ENCODE peak calls at places on chromosomes 2 and 18, in five cellular contexts. One of them, this sample, is unnamed.

GRCh38 chr2:195543902-195544894 is 112.8 kb upstream of the SLC39A10 start:
- DNase-seq in A549: peak
- DNase-seq in H1: no peak
- DNase-seq in K562: no peak
- DNase-seq in HepG2: peak
- DNase-seq in this sample: no peak

GRCh38 chr2:97654791-97655190 is 8.9 kb downstream of the COX5B start:
- DNase-seq in A549: no peak
- DNase-seq in H1: no peak
- DNase-seq in K562: no peak
- DNase-seq in HepG2: no peak
- DNase-seq in this sample: no peak

GRCh38 chr2:20447437-20448245 is 767 bp downstream of the RHOB start:
- DNase-seq in A549: no peak
- DNase-seq in H1: no peak
- DNase-seq in K562: no peak
- DNase-seq in HepG2: no peak
- DNase-seq in this sample: no peak

GRCh38 chr18:24015897-24016631 is 1.5 kb downstream of the TTC39C start:
- DNase-seq in A549: no peak
- DNase-seq in H1: no peak
- DNase-seq in K562: no peak
- DNase-seq in HepG2: no peak
- DNase-seq in this sample: no peak

GRCh38 chr2:216287251-216287650 is 85.0 kb downstream of the MARCHF4 start:
- DNase-seq in A549: no peak
- DNase-seq in H1: no peak
- DNase-seq in K562: no peak
- DNase-seq in HepG2: peak
- DNase-seq in this sample: no peak

GRCh38 chr2:135149251-135149650 is 97.2 kb downstream of the RAB3GAP1 start:
- DNase-seq in A549: no peak
- DNase-seq in H1: no peak
- DNase-seq in K562: no peak
- DNase-seq in HepG2: peak
- DNase-seq in this sample: no peak

GRCh38 chr18:2853926-2854664 is 7.3 kb downstream of the EMILIN2 start:
- DNase-seq in A549: no peak
- DNase-seq in H1: no peak
- DNase-seq in K562: peak
- DNase-seq in HepG2: no peak
- DNase-seq in this sample: no peak

GRCh38 chr2:26864226-26864625 is 16.3 kb downstream of the DPYSL5 start:
- DNase-seq in A549: no peak
- DNase-seq in H1: no peak
- DNase-seq in K562: no peak
- DNase-seq in HepG2: no peak
- DNase-seq in this sample: no peak

GRCh38 chr2:15588329-15588919 is 3.2 kb upstream of the DDX1 start:
- DNase-seq in A549: peak
- DNase-seq in H1: peak
- DNase-seq in K562: peak
- DNase-seq in HepG2: peak
- DNase-seq in this sample: no peak

GRCh38 chr18:23470620-23471387 is 17.7 kb downstream of the RIOK3 start:
- DNase-seq in A549: no peak
- DNase-seq in H1: no peak
- DNase-seq in K562: no peak
- DNase-seq in HepG2: no peak
- DNase-seq in this sample: no peak

GRCh38 chr2:240777416-240778212 is 42.4 kb downstream of the KIF1A start:
- DNase-seq in A549: no peak
- DNase-seq in H1: no peak
- DNase-seq in K562: no peak
- DNase-seq in HepG2: no peak
- DNase-seq in this sample: no peak

GRCh38 chr2:10957396-10957795 is 45.7 kb downstream of the KCNF1 start:
- DNase-seq in A549: no peak
- DNase-seq in H1: no peak
- DNase-seq in K562: no peak
- DNase-seq in HepG2: no peak
- DNase-seq in this sample: no peak

GRCh38 chr2:99421469-99421868 is 68.3 kb downstream of the REV1 start:
- DNase-seq in A549: no peak
- DNase-seq in H1: no peak
- DNase-seq in K562: no peak
- DNase-seq in HepG2: no peak
- DNase-seq in this sample: no peak

GRCh38 chr2:189700681-189701080 is 26.2 kb downstream of the ANKAR start:
- DNase-seq in A549: no peak
- DNase-seq in H1: no peak
- DNase-seq in K562: no peak
- DNase-seq in HepG2: no peak
- DNase-seq in this sample: no peak

GRCh38 chr2:189702071-189702470 is 27.6 kb downstream of the ANKAR start:
- DNase-seq in A549: no peak
- DNase-seq in H1: no peak
- DNase-seq in K562: no peak
- DNase-seq in HepG2: peak
- DNase-seq in this sample: no peak

GRCh38 chr2:189696223-189696622 is 21.8 kb downstream of the ANKAR start:
- DNase-seq in A549: no peak
- DNase-seq in H1: no peak
- DNase-seq in K562: no peak
- DNase-seq in HepG2: no peak
- DNase-seq in this sample: no peak

DNA sequence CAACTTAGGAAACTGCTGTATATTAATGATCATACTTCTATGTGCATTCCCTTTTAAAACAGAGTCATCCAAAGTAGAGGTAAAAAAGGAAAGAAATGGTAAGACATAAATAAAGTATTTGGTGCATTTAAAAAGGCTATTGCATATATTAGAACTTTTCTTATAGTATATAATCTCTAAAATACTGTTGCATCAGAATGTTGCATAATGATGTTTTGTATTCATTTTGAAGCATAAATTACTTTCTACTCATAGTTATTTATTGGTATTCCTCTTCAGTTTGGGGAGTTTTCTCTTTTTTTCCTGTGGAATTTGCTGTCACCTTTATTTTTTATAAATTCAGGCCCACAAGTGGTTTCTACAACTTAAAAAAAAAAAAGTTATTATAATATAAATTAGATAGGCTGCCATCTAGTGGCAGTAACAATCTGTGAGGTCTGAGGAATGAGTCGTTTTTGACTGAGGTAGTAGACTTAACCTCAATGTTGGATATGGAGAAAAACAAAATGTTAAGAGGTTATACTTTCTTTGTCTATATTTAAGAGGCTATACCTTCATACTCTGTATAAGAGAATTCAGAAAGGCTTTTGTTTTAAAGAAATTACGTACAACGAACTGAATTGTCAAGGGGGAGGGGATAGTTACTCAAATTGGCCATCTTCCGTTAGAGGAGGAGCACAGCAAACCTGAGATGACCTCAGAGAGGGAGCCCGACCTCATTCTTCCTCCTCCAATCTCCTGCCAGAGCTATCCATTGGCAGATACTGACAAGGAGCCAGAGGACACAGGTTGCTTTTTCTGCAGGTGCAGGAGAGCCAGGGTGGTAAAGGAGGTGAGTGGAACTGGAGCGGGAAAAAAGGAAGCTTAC is 23.8 kb downstream of the ANKAR start:
- DNase-seq in A549: peak
- DNase-seq in H1: peak
- DNase-seq in K562: peak
- DNase-seq in HepG2: peak
- DNase-seq in this sample: no peak
- TF ChIP-seq HDAC2 in A549: no peak
- TF ChIP-seq HDAC2 in H1: no peak
- TF ChIP-seq HDAC2 in K562: no peak
- TF ChIP-seq HDAC2 in HepG2: no peak
- TF ChIP-seq HDAC2 in this sample: no peak

DNA sequence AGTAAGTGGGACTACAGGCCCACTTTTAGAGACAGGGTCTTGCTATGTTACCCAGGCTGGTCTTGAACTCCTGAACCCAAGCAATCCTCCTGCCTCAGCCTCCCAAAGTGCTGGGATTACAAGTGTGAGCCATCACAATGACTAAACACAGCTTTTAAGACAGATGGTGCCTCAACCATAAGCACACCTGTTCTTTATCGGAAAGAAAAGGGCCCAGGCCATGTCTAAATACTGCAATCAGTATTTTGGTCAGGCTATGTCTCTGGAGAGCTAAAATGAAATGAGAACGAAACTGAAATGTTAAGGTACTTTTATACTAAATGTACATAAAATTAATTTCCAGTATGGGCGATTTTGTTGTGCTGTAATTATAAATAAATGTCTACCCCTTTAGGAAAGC is 69.5 kb upstream of the SPTBN1 start:
- DNase-seq in A549: no peak
- DNase-seq in H1: no peak
- DNase-seq in K562: no peak
- DNase-seq in HepG2: no peak
- DNase-seq in this sample: no peak
- TF ChIP-seq HDAC2 in A549: no peak
- TF ChIP-seq HDAC2 in H1: no peak
- TF ChIP-seq HDAC2 in K562: no peak
- TF ChIP-seq HDAC2 in HepG2: no peak
- TF ChIP-seq HDAC2 in this sample: no peak

DNA sequence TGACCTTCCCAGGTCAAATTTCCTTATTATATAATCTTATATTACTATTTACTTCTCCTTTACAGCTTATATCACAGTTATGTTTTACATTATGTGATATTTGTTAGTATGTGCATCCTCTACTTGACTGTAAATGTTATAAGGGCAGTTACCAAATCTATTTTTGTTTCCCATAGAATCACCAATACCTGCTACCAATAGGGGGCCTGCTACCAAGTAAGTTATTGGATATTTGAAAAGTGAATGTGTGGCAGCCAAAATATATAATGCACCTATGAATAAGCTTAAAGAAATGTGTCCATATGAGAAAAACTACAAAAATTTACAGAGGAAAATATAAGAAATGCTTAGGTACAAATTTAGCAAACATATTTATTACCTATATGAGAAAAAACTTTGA is 23.9 kb upstream of the CTAGE1 start:
- DNase-seq in A549: no peak
- DNase-seq in H1: no peak
- DNase-seq in K562: no peak
- DNase-seq in HepG2: no peak
- DNase-seq in this sample: no peak
- TF ChIP-seq HDAC2 in A549: no peak
- TF ChIP-seq HDAC2 in H1: no peak
- TF ChIP-seq HDAC2 in K562: no peak
- TF ChIP-seq HDAC2 in HepG2: no peak
- TF ChIP-seq HDAC2 in this sample: no peak

DNA sequence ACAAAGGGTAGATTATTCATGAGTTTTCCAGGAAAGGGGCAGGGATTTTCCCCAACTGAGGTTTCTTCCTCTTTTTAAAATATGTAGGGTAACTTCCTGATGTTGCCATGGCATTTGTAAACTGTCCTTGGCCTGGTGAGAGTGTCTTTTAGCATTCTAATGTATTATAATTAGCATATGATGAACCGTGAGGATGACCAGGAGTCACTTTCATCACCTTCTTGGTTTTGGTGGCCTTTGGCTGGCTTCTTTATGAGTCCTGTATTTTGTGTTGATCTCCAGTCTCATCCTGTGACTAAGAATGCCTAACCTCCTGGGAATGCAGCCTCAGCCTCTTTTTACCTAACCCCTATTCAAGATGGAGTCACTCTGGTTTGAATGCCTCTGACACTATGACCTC is 391.0 kb upstream of the LINC00305 start:
- DNase-seq in A549: no peak
- DNase-seq in H1: no peak
- DNase-seq in K562: no peak
- DNase-seq in HepG2: no peak
- DNase-seq in this sample: no peak
- TF ChIP-seq HDAC2 in A549: no peak
- TF ChIP-seq HDAC2 in H1: no peak
- TF ChIP-seq HDAC2 in K562: no peak
- TF ChIP-seq HDAC2 in HepG2: no peak
- TF ChIP-seq HDAC2 in this sample: no peak

This sample was measured in GM12878.